ENCODE peak calls at places on chromosomes 6 and 20, in six cellular contexts. One of them, this sample, is unnamed.
A peak's percentile ranks its signal among the peaks of the same experiment; 100 is the strongest.

GRCh38 chr20:53216856-53217576 is 244.9 kb downstream of the TSHZ2 start:
- DNase-seq in astrocyte of the spinal cord: peak; percentile 14
- DNase-seq in fibroblast of lung: peak; percentile 28
- DNase-seq in fibroblast of the aortic adventitia: peak; percentile 7
- DNase-seq in pancreas: peak; percentile 42
- DNase-seq in fibroblast of villous mesenchyme: peak; percentile 19
- DNase-seq in this sample: no peak

GRCh38 chr6:54697423-54697822 is 149.1 kb upstream of the FAM83B start:
- DNase-seq in fibroblast of the aortic adventitia: peak; percentile 11
- DNase-seq in fibroblast of lung: peak; percentile 59
- DNase-seq in astrocyte of the spinal cord: no peak
- DNase-seq in pancreas: no peak
- DNase-seq in fibroblast of villous mesenchyme: peak; percentile 11
- DNase-seq in this sample: no peak

GRCh38 chr6:140275725-140276124 is 901.3 kb upstream of the CITED2 start:
- DNase-seq in pancreas: no peak
- DNase-seq in fibroblast of lung: no peak
- DNase-seq in fibroblast of the aortic adventitia: no peak
- DNase-seq in astrocyte of the spinal cord: no peak
- DNase-seq in fibroblast of villous mesenchyme: no peak
- DNase-seq in this sample: no peak

GRCh38 chr20:6265204-6265904 is 142.5 kb upstream of the FERMT1 start:
- DNase-seq in pancreas: peak; percentile 13
- DNase-seq in fibroblast of the aortic adventitia: peak; percentile 84
- DNase-seq in fibroblast of villous mesenchyme: peak; percentile 75
- DNase-seq in fibroblast of lung: peak; percentile 89
- DNase-seq in astrocyte of the spinal cord: peak; percentile 86
- DNase-seq in this sample: peak; percentile 89

GRCh38 chr20:63362426-63363009 is 1.4 kb upstream of the CHRNA4 start:
- DNase-seq in fibroblast of villous mesenchyme: no peak
- DNase-seq in fibroblast of lung: no peak
- DNase-seq in astrocyte of the spinal cord: no peak
- DNase-seq in pancreas: no peak
- DNase-seq in fibroblast of the aortic adventitia: no peak
- DNase-seq in this sample: no peak

GRCh38 chr6:37539706-37540352 is 40.1 kb upstream of the CCDC167 start:
- DNase-seq in astrocyte of the spinal cord: no peak
- DNase-seq in fibroblast of the aortic adventitia: no peak
- DNase-seq in fibroblast of villous mesenchyme: no peak
- DNase-seq in pancreas: no peak
- DNase-seq in fibroblast of lung: no peak
- DNase-seq in this sample: no peak

GRCh38 chr6:141452354-141452686 is 680.4 kb upstream of the GJE1 start:
- DNase-seq in fibroblast of lung: no peak
- DNase-seq in pancreas: no peak
- DNase-seq in astrocyte of the spinal cord: no peak
- DNase-seq in fibroblast of villous mesenchyme: no peak
- DNase-seq in fibroblast of the aortic adventitia: no peak
- DNase-seq in this sample: no peak

GRCh38 chr20:62337558-62338293 is 29.4 kb downstream of the LAMA5 start:
- DNase-seq in fibroblast of villous mesenchyme: no peak
- DNase-seq in pancreas: no peak
- DNase-seq in fibroblast of lung: no peak
- DNase-seq in fibroblast of the aortic adventitia: no peak
- DNase-seq in astrocyte of the spinal cord: no peak
- DNase-seq in this sample: no peak

GRCh38 chr20:48584391-48585249 is 243.2 kb downstream of the PREX1 start:
- DNase-seq in fibroblast of the aortic adventitia: no peak
- DNase-seq in astrocyte of the spinal cord: no peak
- DNase-seq in fibroblast of villous mesenchyme: no peak
- DNase-seq in fibroblast of lung: no peak
- DNase-seq in pancreas: no peak
- DNase-seq in this sample: no peak

GRCh38 chr20:4667371-4667773 is 54.3 kb upstream of the PRND start:
- DNase-seq in fibroblast of the aortic adventitia: no peak
- DNase-seq in fibroblast of villous mesenchyme: peak; percentile 87
- DNase-seq in pancreas: no peak
- DNase-seq in astrocyte of the spinal cord: no peak
- DNase-seq in fibroblast of lung: no peak
- DNase-seq in this sample: no peak

GRCh38 chr6:29009358-29009757 is 4.2 kb upstream of the ZNF311 start:
- DNase-seq in fibroblast of lung: no peak
- DNase-seq in astrocyte of the spinal cord: no peak
- DNase-seq in fibroblast of the aortic adventitia: no peak
- DNase-seq in pancreas: no peak
- DNase-seq in fibroblast of villous mesenchyme: no peak
- DNase-seq in this sample: no peak

GRCh38 chr6:111238464-111239119 is 151.3 kb downstream of the SLC16A10 start:
- DNase-seq in fibroblast of lung: peak; percentile 43
- DNase-seq in fibroblast of the aortic adventitia: peak; percentile 50
- DNase-seq in astrocyte of the spinal cord: no peak
- DNase-seq in fibroblast of villous mesenchyme: peak; percentile 30
- DNase-seq in pancreas: no peak
- DNase-seq in this sample: no peak

GRCh38 chr20:64006902-64007301 is 26.0 kb downstream of the PRPF6 start:
- DNase-seq in astrocyte of the spinal cord: no peak
- DNase-seq in pancreas: no peak
- DNase-seq in fibroblast of lung: no peak
- DNase-seq in fibroblast of the aortic adventitia: no peak
- DNase-seq in fibroblast of villous mesenchyme: no peak
- DNase-seq in this sample: no peak

GRCh38 chr6:168127384-168127868 is 48.4 kb upstream of the FRMD1 start:
- DNase-seq in astrocyte of the spinal cord: no peak
- DNase-seq in fibroblast of villous mesenchyme: no peak
- DNase-seq in pancreas: no peak
- DNase-seq in fibroblast of lung: no peak
- DNase-seq in fibroblast of the aortic adventitia: no peak
- DNase-seq in this sample: no peak

GRCh38 chr6:149763866-149764265 is 14.3 kb downstream of the PCMT1 start:
- DNase-seq in fibroblast of the aortic adventitia: peak; percentile 8
- DNase-seq in pancreas: no peak
- DNase-seq in fibroblast of villous mesenchyme: no peak
- DNase-seq in astrocyte of the spinal cord: no peak
- DNase-seq in fibroblast of lung: no peak
- DNase-seq in this sample: no peak

GRCh38 chr6:15359335-15359862 is 113.5 kb downstream of the JARID2 start:
- DNase-seq in pancreas: no peak
- DNase-seq in fibroblast of lung: no peak
- DNase-seq in astrocyte of the spinal cord: no peak
- DNase-seq in fibroblast of villous mesenchyme: no peak
- DNase-seq in fibroblast of the aortic adventitia: no peak
- DNase-seq in this sample: no peak

DNA sequence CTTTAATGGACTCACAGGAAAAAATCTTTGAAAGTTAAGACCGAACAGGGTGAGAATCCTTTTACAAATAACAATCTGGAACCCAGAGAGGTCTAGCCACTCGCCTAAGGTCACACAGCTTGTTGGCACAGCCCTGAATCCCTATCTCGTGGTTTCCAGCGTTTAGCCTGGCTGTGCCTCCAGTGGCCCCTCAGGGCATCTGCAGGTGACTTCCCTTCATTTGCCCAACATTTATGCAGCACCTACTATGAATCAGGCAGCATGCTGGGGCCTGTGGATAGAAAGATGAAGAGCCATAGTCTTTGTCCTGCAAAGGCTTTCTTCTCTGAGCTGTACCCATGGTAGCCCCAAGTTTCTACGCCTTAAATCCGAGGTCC is 2.6 kb upstream of the NR2E1 start:
- DNase-seq in astrocyte of the spinal cord: no peak
- DNase-seq in fibroblast of the aortic adventitia: no peak
- DNase-seq in pancreas: no peak
- DNase-seq in fibroblast of villous mesenchyme: no peak
- DNase-seq in fibroblast of lung: no peak
- DNase-seq in this sample: no peak
- TF ChIP-seq CTCF in astrocyte of the spinal cord: peak; percentile 11
- TF ChIP-seq CTCF in fibroblast of the aortic adventitia: no peak
- TF ChIP-seq CTCF in pancreas: no peak
- TF ChIP-seq CTCF in fibroblast of villous mesenchyme: no peak
- TF ChIP-seq CTCF in fibroblast of lung: no peak
- TF ChIP-seq CTCF in this sample: no peak

GRCh38 chr20:38881806-38882440 is 44.3 kb upstream of the FAM83D start:
- DNase-seq in fibroblast of villous mesenchyme: no peak
- DNase-seq in pancreas: no peak
- DNase-seq in astrocyte of the spinal cord: no peak
- DNase-seq in fibroblast of the aortic adventitia: no peak
- DNase-seq in fibroblast of lung: no peak
- DNase-seq in this sample: no peak

GRCh38 chr20:38880952-38881735 is 45.1 kb upstream of the FAM83D start:
- DNase-seq in pancreas: no peak
- DNase-seq in astrocyte of the spinal cord: no peak
- DNase-seq in fibroblast of villous mesenchyme: no peak
- DNase-seq in fibroblast of lung: no peak
- DNase-seq in fibroblast of the aortic adventitia: no peak
- DNase-seq in this sample: no peak

GRCh38 chr20:38875170-38875993 is 50.8 kb upstream of the FAM83D start:
- DNase-seq in fibroblast of the aortic adventitia: no peak
- DNase-seq in fibroblast of villous mesenchyme: no peak
- DNase-seq in fibroblast of lung: no peak
- DNase-seq in pancreas: no peak
- DNase-seq in astrocyte of the spinal cord: no peak
- DNase-seq in this sample: no peak

GRCh38 chr20:38877483-38877882 is 48.7 kb upstream of the FAM83D start:
- DNase-seq in fibroblast of the aortic adventitia: no peak
- DNase-seq in fibroblast of villous mesenchyme: no peak
- DNase-seq in astrocyte of the spinal cord: no peak
- DNase-seq in pancreas: no peak
- DNase-seq in fibroblast of lung: no peak
- DNase-seq in this sample: no peak

GRCh38 chr20:38878798-38879197 is 47.4 kb upstream of the FAM83D start:
- DNase-seq in astrocyte of the spinal cord: peak; percentile 25
- DNase-seq in fibroblast of the aortic adventitia: peak; percentile 31
- DNase-seq in fibroblast of villous mesenchyme: peak; percentile 28
- DNase-seq in fibroblast of lung: peak; percentile 33
- DNase-seq in pancreas: no peak
- DNase-seq in this sample: peak; percentile 20
- H3K4me3 ChIP-seq in astrocyte of the spinal cord: no peak overlapping the region
- H3K4me3 ChIP-seq in fibroblast of the aortic adventitia: no peak overlapping the region
- H3K4me3 ChIP-seq in fibroblast of villous mesenchyme: no peak overlapping the region
- H3K4me3 ChIP-seq in fibroblast of lung: no peak overlapping the region
- H3K4me3 ChIP-seq in pancreas: no peak overlapping the region
- H3K4me3 ChIP-seq in this sample: no peak overlapping the region

GRCh38 chr6:147209762-147210449 is 5.7 kb downstream of the STXBP5 start:
- DNase-seq in fibroblast of villous mesenchyme: no peak
- DNase-seq in pancreas: no peak
- DNase-seq in fibroblast of lung: no peak
- DNase-seq in astrocyte of the spinal cord: no peak
- DNase-seq in fibroblast of the aortic adventitia: peak; percentile 57
- DNase-seq in this sample: no peak

GRCh38 chr6:147204843-147205311 is 660 bp downstream of the STXBP5 start:
- DNase-seq in fibroblast of the aortic adventitia: peak; percentile 35
- DNase-seq in fibroblast of villous mesenchyme: peak; percentile 28
- DNase-seq in pancreas: no peak
- DNase-seq in astrocyte of the spinal cord: no peak
- DNase-seq in fibroblast of lung: peak; percentile 37
- DNase-seq in this sample: no peak

GRCh38 chr6:147207351-147207750 is 3.1 kb downstream of the STXBP5 start:
- DNase-seq in fibroblast of villous mesenchyme: peak; percentile 36
- DNase-seq in astrocyte of the spinal cord: no peak
- DNase-seq in pancreas: no peak
- DNase-seq in fibroblast of the aortic adventitia: peak; percentile 74
- DNase-seq in fibroblast of lung: peak; percentile 38
- DNase-seq in this sample: no peak

GRCh38 chr6:147205690-147206600 is 1.7 kb downstream of the STXBP5 start:
- DNase-seq in astrocyte of the spinal cord: no peak
- DNase-seq in fibroblast of the aortic adventitia: peak; percentile 68
- DNase-seq in pancreas: no peak
- DNase-seq in fibroblast of villous mesenchyme: peak; percentile 47
- DNase-seq in fibroblast of lung: peak; percentile 56
- DNase-seq in this sample: no peak

GRCh38 chr6:147207851-147208754 is 3.9 kb downstream of the STXBP5 start:
- DNase-seq in fibroblast of the aortic adventitia: peak; percentile 30
- DNase-seq in astrocyte of the spinal cord: no peak
- DNase-seq in fibroblast of lung: no peak
- DNase-seq in pancreas: no peak
- DNase-seq in fibroblast of villous mesenchyme: no peak
- DNase-seq in this sample: no peak
- TF ChIP-seq CTCF in fibroblast of the aortic adventitia: no peak
- TF ChIP-seq CTCF in astrocyte of the spinal cord: no peak
- TF ChIP-seq CTCF in fibroblast of lung: no peak
- TF ChIP-seq CTCF in pancreas: no peak
- TF ChIP-seq CTCF in fibroblast of villous mesenchyme: no peak
- TF ChIP-seq CTCF in this sample: no peak

GRCh38 chr20:44807684-44808056 is 2.7 kb downstream of the RIMS4 start:
- DNase-seq in fibroblast of the aortic adventitia: no peak
- DNase-seq in fibroblast of villous mesenchyme: no peak
- DNase-seq in pancreas: no peak
- DNase-seq in astrocyte of the spinal cord: no peak
- DNase-seq in fibroblast of lung: no peak
- DNase-seq in this sample: no peak

GRCh38 chr20:44810061-44810390 is 320 bp downstream of the RIMS4 start:
- DNase-seq in fibroblast of villous mesenchyme: no peak
- DNase-seq in fibroblast of lung: no peak
- DNase-seq in fibroblast of the aortic adventitia: no peak
- DNase-seq in astrocyte of the spinal cord: no peak
- DNase-seq in pancreas: no peak
- DNase-seq in this sample: no peak

GRCh38 chr20:44810391-44811149 is at the start of gene RIMS4:
- DNase-seq in astrocyte of the spinal cord: no peak
- DNase-seq in fibroblast of villous mesenchyme: no peak
- DNase-seq in fibroblast of lung: no peak
- DNase-seq in pancreas: no peak
- DNase-seq in fibroblast of the aortic adventitia: no peak
- DNase-seq in this sample: no peak

GRCh38 chr20:44811150-44811685 is 872 bp upstream of the RIMS4 start:
- DNase-seq in pancreas: no peak
- DNase-seq in astrocyte of the spinal cord: no peak
- DNase-seq in fibroblast of the aortic adventitia: no peak
- DNase-seq in fibroblast of villous mesenchyme: no peak
- DNase-seq in fibroblast of lung: no peak
- DNase-seq in this sample: no peak

DNA sequence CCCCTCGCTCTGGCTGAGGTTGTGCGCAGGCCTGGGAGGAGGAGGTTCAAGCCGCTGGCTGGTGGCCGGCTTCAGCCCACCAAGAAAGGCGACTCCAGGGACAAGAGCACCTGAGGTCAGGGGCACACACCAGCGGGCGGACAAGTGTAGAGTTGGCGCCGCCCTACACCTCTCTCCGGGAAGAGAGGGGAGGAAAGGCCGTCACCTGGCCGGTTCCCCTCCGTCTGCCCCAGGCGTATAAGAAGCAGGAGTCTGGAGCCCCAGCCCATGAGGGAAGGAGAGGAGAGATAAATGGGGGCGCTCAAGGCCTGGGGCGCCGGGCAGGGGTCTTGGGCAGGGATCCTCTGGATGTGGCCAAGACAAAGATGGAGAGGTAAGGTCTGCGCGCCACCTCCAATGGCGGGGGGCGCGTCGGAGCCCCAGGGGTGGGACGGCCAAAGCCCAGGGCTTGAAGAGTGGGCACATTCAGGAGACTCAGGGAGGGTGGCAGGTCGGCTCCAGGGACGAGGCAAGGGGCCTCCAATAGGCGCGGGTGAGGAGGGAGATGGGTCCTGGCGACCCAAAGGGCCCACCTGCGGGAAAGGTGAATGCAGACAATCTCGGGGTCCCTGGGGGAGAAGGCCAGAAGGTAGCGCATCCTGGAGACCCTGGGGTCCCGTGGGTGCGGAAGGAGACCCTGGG is 826 bp downstream of the RIMS4 start:
- DNase-seq in pancreas: no peak
- DNase-seq in fibroblast of lung: no peak
- DNase-seq in fibroblast of villous mesenchyme: no peak
- DNase-seq in astrocyte of the spinal cord: no peak
- DNase-seq in fibroblast of the aortic adventitia: no peak
- DNase-seq in this sample: no peak
- H3K4me3 ChIP-seq in pancreas: no peak overlapping the region
- H3K4me3 ChIP-seq in fibroblast of lung: no peak overlapping the region
- H3K4me3 ChIP-seq in fibroblast of villous mesenchyme: no peak overlapping the region
- H3K4me3 ChIP-seq in astrocyte of the spinal cord: no peak overlapping the region
- H3K4me3 ChIP-seq in fibroblast of the aortic adventitia: no peak overlapping the region
- H3K4me3 ChIP-seq in this sample: no peak overlapping the region